ENCODE peak calls at places on chromosomes 5 and 9, in four cellular contexts. I is NCI-H2081; K is CD8-positive, alpha-beta T cell; P is stomach. D is an unnamed sample.

GRCh38 chr9:95171596-95171995 is 145.9 kb downstream of the FANCC start:
- DNase-seq in I (no peak), K (no peak), P (no peak), D (no peak)

GRCh38 chr9:136088481-136088938 is 6.6 kb downstream of the NACC2 start:
- DNase-seq in I (no peak), K (no peak), P (no peak), D (no peak)

GRCh38 chr5:72845889-72846288 is 29.4 kb downstream of the TNPO1 start:
- DNase-seq in I (no peak), K (no peak), P (no peak), D (no peak)

GRCh38 chr5:176415240-176416122 is 858 bp downstream of the CLTB start:
- DNase-seq in I (peak), K (no peak), P (peak), D (no peak)

GRCh38 chr5:33885679-33886078 is 6.1 kb downstream of the ADAMTS12 start:
- DNase-seq in I (no peak), K (no peak), P (no peak), D (no peak)

GRCh38 chr5:153802419-153802818 is 236.3 kb downstream of the FAM114A2 start:
- DNase-seq in I (no peak), K (no peak), P (no peak), D (no peak)

GRCh38 chr9:95910023-95910706 is 34.7 kb downstream of the ERCC6L2 start:
- DNase-seq in I (no peak), K (no peak), P (no peak), D (no peak)

GRCh38 chr9:25260056-25260455 is 418.2 kb downstream of the TUSC1 start:
- DNase-seq in I (no peak), K (no peak), P (no peak), D (no peak)

GRCh38 chr9:115524467-115525059 is 406.6 kb upstream of the TNC start:
- DNase-seq in I (peak), K (no peak), P (no peak), D (peak)

GRCh38 chr5:54404568-54404967 is 50.9 kb upstream of the HSPB3 start:
- DNase-seq in I (no peak), K (no peak), P (no peak), D (no peak)

GRCh38 chr9:81562221-81563019 is 126.9 kb downstream of the TLE1 start:
- DNase-seq in I (no peak), K (no peak), P (peak), D (no peak)

GRCh38 chr5:139298242-139298641 is 4.7 kb downstream of the MATR3 start:
- DNase-seq in I (no peak), K (no peak), P (no peak), D (no peak)

GRCh38 chr5:68141494-68141893 is 74.1 kb upstream of the PIK3R1 start:
- DNase-seq in I (no peak), K (no peak), P (no peak), D (no peak)

GRCh38 chr9:137430723-137431415 is 7.7 kb downstream of the NOXA1 start:
- DNase-seq in I (no peak), K (no peak), P (no peak), D (no peak)

GRCh38 chr9:89434636-89435314 is 63.1 kb downstream of the SEMA4D start:
- DNase-seq in I (no peak), K (no peak), P (no peak), D (no peak)

GRCh38 chr9:84278131-84278530 is 62.4 kb downstream of the SLC28A3 start:
- DNase-seq in I (no peak), K (no peak), P (no peak), D (no peak)

GRCh38 chr5:168064933-168065622 is 226.4 kb upstream of the WWC1 start:
- DNase-seq in I (no peak), K (no peak), P (no peak), D (no peak)

GRCh38 chr5:135116146-135116545 is 82.1 kb upstream of the PITX1 start:
- DNase-seq in I (no peak), K (no peak), P (no peak), D (no peak)

GRCh38 chr9:757246-757881 is 84.1 kb upstream of the DMRT1 start:
- DNase-seq in I (no peak), K (peak), P (no peak), D (peak)

GRCh38 chr5:170603578-170604565 is 100.1 kb downstream of the KCNIP1 start:
- DNase-seq in I (peak), K (no peak), P (no peak), D (peak)

GRCh38 chr9:120912958-120913672 is 13.5 kb downstream of the TRAF1 start:
- DNase-seq in I (no peak), K (no peak), P (no peak), D (no peak)

GRCh38 chr5:150410524-150411244 is 2.0 kb downstream of the CD74 start:
- DNase-seq in I (peak), K (peak), P (peak), D (peak)

D was measured in NCI-H1092 treated with DMSO at 0.1 percent for 48 hours.